ENCODE peak calls at places on chromosomes 7 and 10, in four cellular contexts. One of them, this sample, is unnamed.

GRCh38 chr10:308101-308500 is 172.8 kb downstream of the ZMYND11 start:
- DNase-seq in K562: no peak
- DNase-seq in WTC11: no peak
- DNase-seq in HepG2: no peak
- DNase-seq in this sample: no peak

GRCh38 chr7:151459726-151460473 is 20.0 kb upstream of the CRYGN start:
- DNase-seq in HepG2: peak
- DNase-seq in WTC11: no peak
- DNase-seq in K562: peak
- DNase-seq in this sample: peak

GRCh38 chr7:7554021-7554432 is 12.7 kb upstream of the MIOS start:
- DNase-seq in K562: no peak
- DNase-seq in WTC11: no peak
- DNase-seq in HepG2: no peak
- DNase-seq in this sample: no peak

GRCh38 chr7:6613706-6614105 is 1.7 kb upstream of the ZNF853 start:
- DNase-seq in K562: no peak
- DNase-seq in WTC11: no peak
- DNase-seq in HepG2: no peak
- DNase-seq in this sample: no peak

GRCh38 chr10:133139561-133140065 is 20.4 kb upstream of the KNDC1 start:
- DNase-seq in HepG2: no peak
- DNase-seq in K562: no peak
- DNase-seq in WTC11: no peak
- DNase-seq in this sample: no peak

GRCh38 chr7:150964593-150965111 is 13.5 kb downstream of the KCNH2 start:
- DNase-seq in K562: peak
- DNase-seq in WTC11: peak
- DNase-seq in HepG2: no peak
- DNase-seq in this sample: peak

GRCh38 chr7:40586197-40586596 is 451.4 kb downstream of the SUGCT start:
- DNase-seq in HepG2: no peak
- DNase-seq in K562: no peak
- DNase-seq in WTC11: no peak
- DNase-seq in this sample: no peak

GRCh38 chr7:39313376-39313775 is 252.8 kb upstream of the YAE1 start:
- DNase-seq in WTC11: no peak
- DNase-seq in HepG2: no peak
- DNase-seq in K562: no peak
- DNase-seq in this sample: no peak

GRCh38 chr10:79463578-79464496 is 18.4 kb upstream of the ZCCHC24 start:
- DNase-seq in K562: no peak
- DNase-seq in HepG2: no peak
- DNase-seq in WTC11: no peak
- DNase-seq in this sample: no peak

GRCh38 chr7:151099486-151100211 is 13.4 kb downstream of the AGAP3 start:
- DNase-seq in HepG2: no peak
- DNase-seq in WTC11: no peak
- DNase-seq in K562: no peak
- DNase-seq in this sample: no peak

GRCh38 chr7:56287429-56288138 is 171.4 kb upstream of the NUPR2 start:
- DNase-seq in WTC11: no peak
- DNase-seq in K562: no peak
- DNase-seq in HepG2: no peak
- DNase-seq in this sample: no peak

GRCh38 chr7:26699761-26700160 is 164.6 kb downstream of the SKAP2 start:
- DNase-seq in K562: no peak
- DNase-seq in WTC11: no peak
- DNase-seq in HepG2: peak
- DNase-seq in this sample: no peak

GRCh38 chr7:2193120-2193519 is 39.6 kb downstream of the MAD1L1 start:
- DNase-seq in K562: no peak
- DNase-seq in WTC11: no peak
- DNase-seq in HepG2: no peak
- DNase-seq in this sample: no peak
- TF ChIP-seq ELF4 in K562: no peak
- TF ChIP-seq ELF4 in WTC11: no peak
- TF ChIP-seq ELF4 in HepG2: no peak
- TF ChIP-seq ELF4 in this sample: no peak

GRCh38 chr10:116774728-116775151 is 32.4 kb upstream of the HSPA12A start:
- DNase-seq in HepG2: no peak
- DNase-seq in WTC11: no peak
- DNase-seq in K562: no peak
- DNase-seq in this sample: no peak
- TF ChIP-seq ELF4 in HepG2: no peak
- TF ChIP-seq ELF4 in WTC11: no peak
- TF ChIP-seq ELF4 in K562: no peak
- TF ChIP-seq ELF4 in this sample: no peak

DNA sequence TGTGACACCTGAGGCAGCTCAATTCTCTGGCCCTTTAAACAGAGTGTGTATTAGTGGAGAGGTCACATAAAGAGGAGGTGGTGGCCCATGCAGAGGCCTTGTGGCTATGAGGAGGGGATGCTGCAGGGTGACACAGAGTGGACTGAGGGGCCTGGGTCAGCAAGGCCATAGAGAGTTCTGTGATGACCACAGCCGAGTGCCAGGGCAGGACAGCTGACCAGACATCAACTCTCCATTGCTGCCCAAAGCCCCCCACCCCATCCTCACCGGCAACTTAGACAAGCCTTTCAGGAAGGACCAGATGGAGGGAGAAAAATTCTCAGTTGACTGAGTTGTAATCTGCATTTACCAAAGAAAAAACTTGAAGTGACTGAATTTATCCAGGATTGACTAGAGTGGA is 378.1 kb downstream of the RPS24 start:
- DNase-seq in HepG2: no peak
- DNase-seq in K562: no peak
- DNase-seq in WTC11: no peak
- DNase-seq in this sample: no peak
- TF ChIP-seq ELF4 in HepG2: no peak
- TF ChIP-seq ELF4 in K562: no peak
- TF ChIP-seq ELF4 in WTC11: no peak
- TF ChIP-seq ELF4 in this sample: no peak

DNA sequence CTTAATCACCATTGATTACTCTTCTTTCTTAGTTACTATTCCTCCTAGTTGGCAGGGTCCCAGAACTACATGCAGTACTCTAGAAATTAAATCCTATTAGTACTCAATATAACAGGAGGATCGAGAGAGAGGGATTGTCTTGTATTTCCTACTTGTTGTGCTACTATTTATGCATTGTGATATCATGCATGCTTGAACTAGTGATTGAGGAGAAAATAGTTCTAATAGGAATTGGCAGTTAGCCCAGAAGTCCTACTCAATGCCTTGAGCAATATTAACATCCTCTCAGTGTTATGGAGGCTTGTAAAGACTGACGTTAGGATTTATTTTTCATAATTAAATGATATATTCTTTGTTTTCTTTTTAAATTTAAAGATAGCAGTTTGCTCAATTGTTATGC is 67.4 kb downstream of the FOXP2 start:
- DNase-seq in WTC11: no peak
- DNase-seq in HepG2: no peak
- DNase-seq in K562: no peak
- DNase-seq in this sample: no peak
- TF ChIP-seq ELF4 in WTC11: no peak
- TF ChIP-seq ELF4 in HepG2: no peak
- TF ChIP-seq ELF4 in K562: no peak
- TF ChIP-seq ELF4 in this sample: no peak

This sample was measured in HEK293T.